ENCODE peak calls at places on chromosomes 2 and 18, in nine cellular contexts. X is thyroid gland, T is heart left ventricle, I is colonic mucosa, A is AG04450, Z is stomach, U is pancreas, W is endodermal cell, D is endothelial cell of umbilical vein. B is an unnamed sample.

GRCh38 chr18:61034581-61034980 is 298.6 kb upstream of the CDH20 start:
- DNase-seq in X (no peak), A (no peak), I (no peak), Z (no peak), T (no peak), W (no peak), U (no peak), D (no peak), B (no peak)

GRCh38 chr2:190359896-190360376 is 16.5 kb downstream of the INPP1 start:
- DNase-seq in T (peak; percentile 57), I (peak; percentile 46), W (peak; percentile 53), U (peak; percentile 53), Z (peak; percentile 59), D (peak; percentile 78), A (peak; percentile 37), X (peak; percentile 80), B (no peak)

GRCh38 chr2:15923597-15923996 is 16.8 kb upstream of the MYCN start:
- DNase-seq in T (no peak), D (no peak), W (peak; percentile 25), I (no peak), X (no peak), U (no peak), A (no peak), Z (no peak), B (no peak)

GRCh38 chr18:8947576-8947975 is 154.9 kb upstream of the NDUFV2 start:
- DNase-seq in X (no peak), T (no peak), W (peak; percentile 79), I (no peak), U (no peak), A (no peak), D (no peak), Z (no peak), B (no peak)

GRCh38 chr2:1698188-1698945 is 45.9 kb downstream of the PXDN start:
- DNase-seq in T (no peak), U (no peak), X (peak; percentile 62), D (no peak), W (peak; percentile 37), I (no peak), Z (peak; percentile 3), A (no peak), B (no peak)

GRCh38 chr2:237315170-237315880 is 98.6 kb downstream of the COL6A3 start:
- DNase-seq in U (peak; percentile 64), I (peak; percentile 54), T (peak; percentile 89), W (no peak), A (peak; percentile 94), X (peak; percentile 97), D (peak; percentile 60), Z (peak; percentile 76), B (no peak)

GRCh38 chr2:155223781-155224406 is 525.4 kb downstream of the KCNJ3 start:
- DNase-seq in U (no peak), Z (no peak), W (no peak), A (no peak), I (no peak), X (no peak), D (peak; percentile 37), T (no peak), B (no peak)

GRCh38 chr18:55100817-55101457 is 141.7 kb upstream of the CCDC68 start:
- DNase-seq in I (no peak), A (no peak), X (no peak), Z (no peak), T (no peak), D (peak; percentile 64), W (no peak), U (no peak), B (no peak)

GRCh38 chr2:24594283-24594682 is 103.2 kb downstream of the NCOA1 start:
- DNase-seq in T (no peak), X (no peak), W (no peak), A (no peak), D (no peak), U (no peak), I (no peak), Z (no peak), B (no peak)
- H3K4me3 ChIP-seq in T (no peak overlapping the region), X (no peak overlapping the region), W (no peak overlapping the region), A (no peak overlapping the region), D (no peak overlapping the region), U (no peak overlapping the region), I (no peak overlapping the region), Z (no peak overlapping the region), B (no peak overlapping the region)

GRCh38 chr2:235803028-235803427 is 309.2 kb downstream of the AGAP1 start:
- DNase-seq in I (no peak), A (no peak), D (peak; percentile 43), X (no peak), W (no peak), Z (no peak), T (no peak), U (no peak), B (no peak)
- TF ChIP-seq CTCF in I (no peak), A (peak; percentile 42), D (peak; percentile 9), X (no peak), W (peak; percentile 38), Z (no peak), T (no peak), U (no peak), B (no peak)

DNA sequence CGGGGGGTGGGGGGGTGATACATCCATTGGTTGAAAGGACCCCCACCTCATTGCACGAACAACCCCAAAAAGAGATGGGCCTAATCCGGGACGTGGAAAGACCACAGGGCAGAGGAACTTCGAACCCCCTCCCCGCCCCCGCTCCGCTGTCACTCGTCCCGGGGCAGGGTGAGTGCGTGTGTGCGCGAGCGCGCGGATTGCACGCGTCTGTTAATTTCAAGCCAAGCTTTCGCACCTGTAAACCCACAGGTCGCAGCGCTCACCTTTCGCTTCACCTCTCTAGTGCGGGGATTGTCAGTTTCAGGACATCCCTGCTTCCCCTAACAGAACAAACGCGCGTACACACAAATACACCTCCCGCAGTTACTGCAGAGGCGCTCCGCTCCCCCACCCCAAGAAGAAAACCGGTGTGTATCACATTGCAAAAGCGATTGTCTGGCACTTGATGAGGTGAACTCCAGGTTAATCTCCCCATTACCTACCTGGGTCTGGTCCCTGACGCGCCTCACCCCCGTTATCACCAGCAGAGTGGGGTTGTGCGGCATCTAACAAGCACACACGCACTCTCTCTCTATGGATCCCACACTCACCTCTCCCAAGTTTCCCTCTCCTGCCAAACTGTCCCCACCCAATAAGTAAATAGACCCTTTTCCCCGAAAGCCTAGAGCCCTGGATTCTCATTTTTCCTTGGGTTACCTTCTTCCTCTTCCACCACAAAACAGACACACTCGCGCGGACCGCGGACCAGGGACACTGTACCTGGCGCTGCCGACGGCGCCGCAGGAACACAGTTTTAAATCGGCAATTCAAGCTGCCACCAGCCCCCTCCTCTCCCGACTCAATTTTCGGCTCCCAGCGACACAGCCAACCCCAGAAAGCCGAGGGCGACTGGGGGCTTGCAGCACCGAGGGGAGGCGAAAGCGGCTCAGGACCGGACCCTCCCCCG is 1.0 kb downstream of the CYP26B1 start:
- DNase-seq in X (no peak), Z (peak; percentile 25), A (no peak), D (peak; percentile 13), U (no peak), W (peak; percentile 63), T (peak; percentile 17), I (no peak), B (peak; percentile 14)
- H3K27me3 ChIP-seq in X (peaks cover 30% of the 10 kb centered on the region), Z (peaks cover 76% of the 10 kb centered on the region), A (peaks cover 85% of the 10 kb centered on the region), D (peaks cover 47% of the 10 kb centered on the region), U (no peaks in the 10 kb centered on the region), W (peaks cover 99% of the 10 kb centered on the region), T (peaks cover 64% of the 10 kb centered on the region), I (peaks cover 63% of the 10 kb centered on the region), B (peaks cover 72% of the 10 kb centered on the region)

GRCh38 chr2:98565286-98565860 is 42.9 kb downstream of the COA5 start:
- DNase-seq in W (no peak), Z (no peak), A (no peak), I (no peak), T (no peak), D (no peak), X (no peak), U (no peak), B (no peak)
- H3K4me3 ChIP-seq in W (no peak overlapping the region), Z (no peak overlapping the region), A (no peak overlapping the region), I (no peak overlapping the region), T (no peak overlapping the region), D (no peak overlapping the region), X (no peak overlapping the region), U (no peak overlapping the region), B (no peak overlapping the region)